ENCODE peak calls at places on chromosomes 16 and 17, in five cellular contexts. One of them, this sample, is unnamed.

GRCh38 chr17:82041139-82041814 is 3.8 kb upstream of the DCXR start:
- DNase-seq in stimulated activated CD4-positive, alpha-beta T cell treated with anti-CD3 and anti-CD28 coated beads, Interleukin-12 subunit alpha, Interleukin-12 subunit beta, amount 100 ng/mL, for 4 hours: no peak
- DNase-seq in prostate gland: no peak
- DNase-seq in MV-4-11: peak; percentile 75
- DNase-seq in sigmoid colon: no peak
- DNase-seq in this sample: no peak

GRCh38 chr17:21680366-21680765 is 12.0 kb upstream of the KCNJ18 start:
- DNase-seq in prostate gland: no peak
- DNase-seq in sigmoid colon: peak; percentile 64
- DNase-seq in stimulated activated CD4-positive, alpha-beta T cell treated with anti-CD3 and anti-CD28 coated beads, Interleukin-12 subunit alpha, Interleukin-12 subunit beta, amount 100 ng/mL, for 4 hours: no peak
- DNase-seq in MV-4-11: no peak
- DNase-seq in this sample: no peak

GRCh38 chr16:70561623-70562022 is 38.0 kb downstream of the SF3B3 start:
- DNase-seq in prostate gland: peak; percentile 91
- DNase-seq in MV-4-11: no peak
- DNase-seq in sigmoid colon: no peak
- DNase-seq in stimulated activated CD4-positive, alpha-beta T cell treated with anti-CD3 and anti-CD28 coated beads, Interleukin-12 subunit alpha, Interleukin-12 subunit beta, amount 100 ng/mL, for 4 hours: no peak
- DNase-seq in this sample: no peak

GRCh38 chr17:44610871-44611270 is 45.4 kb upstream of the MEIOC start:
- DNase-seq in stimulated activated CD4-positive, alpha-beta T cell treated with anti-CD3 and anti-CD28 coated beads, Interleukin-12 subunit alpha, Interleukin-12 subunit beta, amount 100 ng/mL, for 4 hours: no peak
- DNase-seq in MV-4-11: peak; percentile 70
- DNase-seq in sigmoid colon: no peak
- DNase-seq in prostate gland: no peak
- DNase-seq in this sample: no peak

GRCh38 chr17:81349397-81350319 is 45.6 kb upstream of the BAHCC1 start:
- DNase-seq in sigmoid colon: no peak
- DNase-seq in prostate gland: no peak
- DNase-seq in MV-4-11: peak; percentile 3
- DNase-seq in stimulated activated CD4-positive, alpha-beta T cell treated with anti-CD3 and anti-CD28 coated beads, Interleukin-12 subunit alpha, Interleukin-12 subunit beta, amount 100 ng/mL, for 4 hours: no peak
- DNase-seq in this sample: no peak

GRCh38 chr17:45813051-45813731 is 29.1 kb downstream of the CRHR1 start:
- DNase-seq in prostate gland: no peak
- DNase-seq in MV-4-11: no peak
- DNase-seq in sigmoid colon: no peak
- DNase-seq in stimulated activated CD4-positive, alpha-beta T cell treated with anti-CD3 and anti-CD28 coated beads, Interleukin-12 subunit alpha, Interleukin-12 subunit beta, amount 100 ng/mL, for 4 hours: no peak
- DNase-seq in this sample: no peak

GRCh38 chr17:76683011-76683755 is 27.6 kb downstream of the MXRA7 start:
- DNase-seq in sigmoid colon: no peak
- DNase-seq in stimulated activated CD4-positive, alpha-beta T cell treated with anti-CD3 and anti-CD28 coated beads, Interleukin-12 subunit alpha, Interleukin-12 subunit beta, amount 100 ng/mL, for 4 hours: no peak
- DNase-seq in prostate gland: no peak
- DNase-seq in MV-4-11: no peak
- DNase-seq in this sample: no peak

GRCh38 chr17:21282231-21282630 is 2.3 kb upstream of the MAP2K3 start:
- DNase-seq in sigmoid colon: peak; percentile 83
- DNase-seq in MV-4-11: no peak
- DNase-seq in stimulated activated CD4-positive, alpha-beta T cell treated with anti-CD3 and anti-CD28 coated beads, Interleukin-12 subunit alpha, Interleukin-12 subunit beta, amount 100 ng/mL, for 4 hours: no peak
- DNase-seq in prostate gland: no peak
- DNase-seq in this sample: no peak

GRCh38 chr17:29151567-29151966 is 28.6 kb downstream of the MYO18A start:
- DNase-seq in MV-4-11: no peak
- DNase-seq in prostate gland: no peak
- DNase-seq in sigmoid colon: no peak
- DNase-seq in stimulated activated CD4-positive, alpha-beta T cell treated with anti-CD3 and anti-CD28 coated beads, Interleukin-12 subunit alpha, Interleukin-12 subunit beta, amount 100 ng/mL, for 4 hours: no peak
- DNase-seq in this sample: no peak

GRCh38 chr17:42563543-42563942 is 1.6 kb downstream of the COASY start:
- DNase-seq in prostate gland: no peak
- DNase-seq in sigmoid colon: no peak
- DNase-seq in stimulated activated CD4-positive, alpha-beta T cell treated with anti-CD3 and anti-CD28 coated beads, Interleukin-12 subunit alpha, Interleukin-12 subunit beta, amount 100 ng/mL, for 4 hours: no peak
- DNase-seq in MV-4-11: no peak
- DNase-seq in this sample: no peak

GRCh38 chr17:71180801-71181385 is 939.9 kb upstream of the SOX9 start:
- DNase-seq in MV-4-11: no peak
- DNase-seq in prostate gland: peak; percentile 20
- DNase-seq in sigmoid colon: peak; percentile 82
- DNase-seq in stimulated activated CD4-positive, alpha-beta T cell treated with anti-CD3 and anti-CD28 coated beads, Interleukin-12 subunit alpha, Interleukin-12 subunit beta, amount 100 ng/mL, for 4 hours: no peak
- DNase-seq in this sample: no peak

GRCh38 chr17:13346081-13346533 is 255.6 kb downstream of the HS3ST3A1 start:
- DNase-seq in MV-4-11: peak; percentile 78
- DNase-seq in stimulated activated CD4-positive, alpha-beta T cell treated with anti-CD3 and anti-CD28 coated beads, Interleukin-12 subunit alpha, Interleukin-12 subunit beta, amount 100 ng/mL, for 4 hours: no peak
- DNase-seq in prostate gland: no peak
- DNase-seq in sigmoid colon: no peak
- DNase-seq in this sample: no peak

GRCh38 chr17:2107050-2107449 is 52.1 kb downstream of the HIC1 start:
- DNase-seq in MV-4-11: no peak
- DNase-seq in prostate gland: no peak
- DNase-seq in sigmoid colon: no peak
- DNase-seq in stimulated activated CD4-positive, alpha-beta T cell treated with anti-CD3 and anti-CD28 coated beads, Interleukin-12 subunit alpha, Interleukin-12 subunit beta, amount 100 ng/mL, for 4 hours: no peak
- DNase-seq in this sample: no peak

GRCh38 chr16:2341456-2342447 is 1.2 kb upstream of the ABCA3 start:
- DNase-seq in stimulated activated CD4-positive, alpha-beta T cell treated with anti-CD3 and anti-CD28 coated beads, Interleukin-12 subunit alpha, Interleukin-12 subunit beta, amount 100 ng/mL, for 4 hours: peak; percentile 10
- DNase-seq in sigmoid colon: peak; percentile 72
- DNase-seq in MV-4-11: no peak
- DNase-seq in prostate gland: no peak
- DNase-seq in this sample: no peak

GRCh38 chr17:2990396-2990795 is 73.0 kb downstream of the OR1D5 start:
- DNase-seq in prostate gland: no peak
- DNase-seq in MV-4-11: peak; percentile 48
- DNase-seq in sigmoid colon: peak; percentile 59
- DNase-seq in stimulated activated CD4-positive, alpha-beta T cell treated with anti-CD3 and anti-CD28 coated beads, Interleukin-12 subunit alpha, Interleukin-12 subunit beta, amount 100 ng/mL, for 4 hours: no peak
- DNase-seq in this sample: no peak

GRCh38 chr17:30590086-30590485 is 112.9 kb downstream of the GOSR1 start:
- DNase-seq in stimulated activated CD4-positive, alpha-beta T cell treated with anti-CD3 and anti-CD28 coated beads, Interleukin-12 subunit alpha, Interleukin-12 subunit beta, amount 100 ng/mL, for 4 hours: no peak
- DNase-seq in MV-4-11: no peak
- DNase-seq in sigmoid colon: no peak
- DNase-seq in prostate gland: no peak
- DNase-seq in this sample: no peak

GRCh38 chr16:2532494-2533141 is 1.4 kb upstream of the CEMP1 start:
- DNase-seq in stimulated activated CD4-positive, alpha-beta T cell treated with anti-CD3 and anti-CD28 coated beads, Interleukin-12 subunit alpha, Interleukin-12 subunit beta, amount 100 ng/mL, for 4 hours: peak; percentile 42
- DNase-seq in sigmoid colon: peak; percentile 92
- DNase-seq in MV-4-11: peak; percentile 48
- DNase-seq in prostate gland: peak; percentile 88
- DNase-seq in this sample: no peak

GRCh38 chr17:16486373-16487250 is 5.4 kb downstream of the LRRC75A start:
- DNase-seq in MV-4-11: no peak
- DNase-seq in prostate gland: peak; percentile 92
- DNase-seq in stimulated activated CD4-positive, alpha-beta T cell treated with anti-CD3 and anti-CD28 coated beads, Interleukin-12 subunit alpha, Interleukin-12 subunit beta, amount 100 ng/mL, for 4 hours: no peak
- DNase-seq in sigmoid colon: peak; percentile 95
- DNase-seq in this sample: no peak

GRCh38 chr17:8005357-8005756 is 2.9 kb downstream of the GUCY2D start:
- DNase-seq in sigmoid colon: peak; percentile 27
- DNase-seq in MV-4-11: no peak
- DNase-seq in prostate gland: no peak
- DNase-seq in stimulated activated CD4-positive, alpha-beta T cell treated with anti-CD3 and anti-CD28 coated beads, Interleukin-12 subunit alpha, Interleukin-12 subunit beta, amount 100 ng/mL, for 4 hours: no peak
- DNase-seq in this sample: no peak

GRCh38 chr16:7744546-7745294 is 412.1 kb downstream of the RBFOX1 start:
- DNase-seq in sigmoid colon: no peak
- DNase-seq in MV-4-11: no peak
- DNase-seq in stimulated activated CD4-positive, alpha-beta T cell treated with anti-CD3 and anti-CD28 coated beads, Interleukin-12 subunit alpha, Interleukin-12 subunit beta, amount 100 ng/mL, for 4 hours: no peak
- DNase-seq in prostate gland: no peak
- DNase-seq in this sample: no peak

GRCh38 chr17:6523330-6523729 is 33.0 kb downstream of the PITPNM3 start:
- DNase-seq in MV-4-11: no peak
- DNase-seq in prostate gland: no peak
- DNase-seq in stimulated activated CD4-positive, alpha-beta T cell treated with anti-CD3 and anti-CD28 coated beads, Interleukin-12 subunit alpha, Interleukin-12 subunit beta, amount 100 ng/mL, for 4 hours: no peak
- DNase-seq in sigmoid colon: peak; percentile 49
- DNase-seq in this sample: no peak

GRCh38 chr17:29145289-29146058 is 34.7 kb downstream of the MYO18A start:
- DNase-seq in sigmoid colon: peak; percentile 87
- DNase-seq in stimulated activated CD4-positive, alpha-beta T cell treated with anti-CD3 and anti-CD28 coated beads, Interleukin-12 subunit alpha, Interleukin-12 subunit beta, amount 100 ng/mL, for 4 hours: peak; percentile 49
- DNase-seq in prostate gland: peak; percentile 54
- DNase-seq in MV-4-11: peak; percentile 81
- DNase-seq in this sample: peak; percentile 41